ENCODE peak calls at places on chromosomes 6 and 20, in four cellular contexts. B, Y, Z and N are unnamed samples.

GRCh38 chr6:166025149-166025898 is 142.3 kb downstream of the TBXT start:
- DNase-seq in B (no peak), Y (no peak), Z (no peak), N (no peak)

GRCh38 chr6:80142586-80142985 is 36.1 kb downstream of the BCKDHB start:
- DNase-seq in B (no peak), Y (no peak), Z (no peak), N (no peak)

GRCh38 chr6:85436408-85436807 is 13.5 kb upstream of the NT5E start:
- DNase-seq in B (no peak), Y (no peak), Z (no peak), N (no peak)

GRCh38 chr6:71721642-71722041 is 164.7 kb upstream of the RIMS1 start:
- DNase-seq in B (no peak), Y (no peak), Z (no peak), N (no peak)

GRCh38 chr6:4889701-4890100 is 113.5 kb downstream of the CDYL start:
- DNase-seq in B (peak; percentile 99), Y (no peak), Z (no peak), N (no peak)

GRCh38 chr6:139927236-139927635 is 552.8 kb upstream of the CITED2 start:
- DNase-seq in B (peak; percentile 48), Y (no peak), Z (peak; percentile 22), N (no peak)

GRCh38 chr6:53517021-53517420 is 27.9 kb downstream of the GCLC start:
- DNase-seq in B (no peak), Y (no peak), Z (no peak), N (no peak)

GRCh38 chr20:10578607-10579006 is 95.2 kb downstream of the JAG1 start:
- DNase-seq in B (no peak), Y (no peak), Z (peak; percentile 55), N (no peak)

GRCh38 chr20:64044484-64045247 is 4.8 kb downstream of the SOX18 start:
- DNase-seq in B (no peak), Y (no peak), Z (peak; percentile 86), N (no peak)

GRCh38 chr20:17281478-17281877 is 54.6 kb downstream of the PCSK2 start:
- DNase-seq in B (peak; percentile 36), Y (no peak), Z (no peak), N (no peak)

GRCh38 chr6:150208606-150209352 is 65.9 kb downstream of the PPP1R14C start:
- DNase-seq in B (no peak), Y (no peak), Z (no peak), N (no peak)

GRCh38 chr20:14522595-14522994 is 185.2 kb upstream of the FLRT3 start:
- DNase-seq in B (no peak), Y (no peak), Z (no peak), N (no peak)

GRCh38 chr6:13522639-13523038 is 35.2 kb upstream of the GFOD1 start:
- DNase-seq in B (no peak), Y (no peak), Z (peak; percentile 84), N (no peak)

GRCh38 chr6:29368765-29369164 is at the start of gene OR5V1:
- DNase-seq in B (no peak), Y (no peak), Z (no peak), N (no peak)

GRCh38 chr20:32989507-32990283 is 14.5 kb downstream of the SUN5 start:
- DNase-seq in B (no peak), Y (no peak), Z (no peak), N (no peak)

GRCh38 chr6:43869792-43870659 is 100.0 kb downstream of the VEGFA start:
- DNase-seq in B (no peak), Y (no peak), Z (no peak), N (no peak)

GRCh38 chr6:86042214-86042613 is 399.5 kb upstream of the SYNCRIP start:
- DNase-seq in B (no peak), Y (no peak), Z (no peak), N (no peak)

GRCh38 chr6:111687652-111688051 is 82.0 kb upstream of the TRAF3IP2 start:
- DNase-seq in B (no peak), Y (no peak), Z (no peak), N (no peak)

GRCh38 chr6:155132617-155133016 is 131.2 kb upstream of the CLDN20 start:
- DNase-seq in B (no peak), Y (no peak), Z (no peak), N (no peak)

GRCh38 chr20:54668271-54669053 is 193.1 kb downstream of the DOK5 start:
- DNase-seq in B (peak; percentile 37), Y (no peak), Z (peak; percentile 34), N (peak; percentile 28)

GRCh38 chr6:40163924-40164323 is 229.7 kb upstream of the MOCS1 start:
- DNase-seq in B (no peak), Y (no peak), Z (no peak), N (no peak)

GRCh38 chr20:64106981-64107735 is at the start of gene NPBWR2:
- DNase-seq in B (peak; percentile 72), Y (no peak), Z (no peak), N (no peak)

DNA sequence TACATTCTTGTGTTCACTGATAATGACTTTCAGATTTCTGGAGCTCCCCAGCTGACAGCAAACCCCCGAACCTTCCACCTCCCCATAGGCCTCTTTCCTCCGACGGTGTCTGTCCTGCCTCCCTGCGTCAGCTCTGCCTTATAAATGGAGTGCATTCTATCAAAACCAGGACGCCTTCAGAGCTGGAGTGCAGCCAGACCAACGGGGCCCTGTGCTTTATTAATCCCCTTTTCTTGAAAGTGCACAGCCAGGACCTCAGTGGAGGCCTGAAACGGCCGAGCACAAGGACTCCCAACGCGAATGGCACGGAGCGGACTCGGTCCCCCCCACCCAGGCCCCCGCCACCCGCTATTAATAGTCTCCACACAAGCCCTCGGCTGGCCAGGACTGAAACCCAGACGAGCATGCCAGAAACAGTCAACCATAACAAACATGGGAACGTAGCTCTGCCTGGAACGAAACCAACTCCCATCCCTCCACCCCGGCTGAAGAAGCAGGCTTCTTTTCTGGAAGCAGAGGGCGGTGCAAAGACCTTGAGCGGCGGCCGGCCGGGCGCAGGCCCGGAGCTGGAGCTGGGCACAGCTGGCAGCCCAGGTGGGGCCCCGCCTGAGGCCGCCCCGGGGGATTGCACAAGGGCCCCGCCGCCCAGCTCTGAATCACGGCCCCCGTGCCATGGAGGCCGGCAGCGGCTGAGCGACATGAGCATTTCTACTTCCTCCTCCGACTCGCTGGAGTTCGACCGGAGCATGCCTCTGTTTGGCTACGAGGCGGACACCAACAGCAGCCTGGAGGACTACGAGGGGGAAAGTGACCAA is 42.3 kb upstream of the NAA20 start:
- DNase-seq in B (peak; percentile 93), Y (peak; percentile 82), Z (peak; percentile 85), N (peak; percentile 61)
- TF ChIP-seq POLR2A in B (no peak), Y (no peak), Z (no peak), N (no peak)

GRCh38 chr6:2033544-2033943 is 211.9 kb downstream of the GMDS start:
- DNase-seq in B (no peak), Y (no peak), Z (no peak), N (no peak)
- TF ChIP-seq POLR2A in B (no peak), Y (no peak), Z (no peak), N (no peak)

DNA sequence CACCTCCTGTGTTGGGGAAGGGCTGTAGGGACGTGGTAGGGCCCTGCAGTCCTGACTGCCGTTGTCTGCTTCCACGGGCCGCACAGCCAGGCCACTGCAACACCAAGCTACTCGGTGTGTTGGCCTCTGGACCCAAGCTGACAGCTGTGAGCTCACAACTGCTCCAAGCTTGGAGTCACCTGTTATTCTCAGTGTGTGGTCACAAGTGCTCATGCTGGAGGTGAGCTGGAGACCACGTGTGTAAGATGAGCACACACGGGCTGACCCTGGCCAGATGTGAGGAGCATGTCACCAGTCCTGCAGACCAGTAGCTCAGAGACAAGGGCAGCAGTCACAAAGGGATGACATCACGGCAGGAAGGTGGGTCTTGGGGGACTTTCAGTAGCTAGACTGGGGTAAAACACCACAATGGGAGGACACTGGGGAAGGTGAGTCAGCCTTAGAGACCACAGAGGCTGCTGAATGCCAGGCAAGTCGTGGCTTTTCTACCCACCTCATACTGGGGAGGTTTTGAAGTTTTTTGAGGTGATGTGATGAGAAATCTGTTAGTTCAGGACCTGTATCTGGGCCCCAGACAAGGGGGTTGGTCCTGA is 87.3 kb downstream of the FAM120B start:
- DNase-seq in B (no peak), Y (no peak), Z (no peak), N (no peak)
- TF ChIP-seq POLR2A in B (no peak), Y (no peak), Z (no peak), N (no peak)

DNA sequence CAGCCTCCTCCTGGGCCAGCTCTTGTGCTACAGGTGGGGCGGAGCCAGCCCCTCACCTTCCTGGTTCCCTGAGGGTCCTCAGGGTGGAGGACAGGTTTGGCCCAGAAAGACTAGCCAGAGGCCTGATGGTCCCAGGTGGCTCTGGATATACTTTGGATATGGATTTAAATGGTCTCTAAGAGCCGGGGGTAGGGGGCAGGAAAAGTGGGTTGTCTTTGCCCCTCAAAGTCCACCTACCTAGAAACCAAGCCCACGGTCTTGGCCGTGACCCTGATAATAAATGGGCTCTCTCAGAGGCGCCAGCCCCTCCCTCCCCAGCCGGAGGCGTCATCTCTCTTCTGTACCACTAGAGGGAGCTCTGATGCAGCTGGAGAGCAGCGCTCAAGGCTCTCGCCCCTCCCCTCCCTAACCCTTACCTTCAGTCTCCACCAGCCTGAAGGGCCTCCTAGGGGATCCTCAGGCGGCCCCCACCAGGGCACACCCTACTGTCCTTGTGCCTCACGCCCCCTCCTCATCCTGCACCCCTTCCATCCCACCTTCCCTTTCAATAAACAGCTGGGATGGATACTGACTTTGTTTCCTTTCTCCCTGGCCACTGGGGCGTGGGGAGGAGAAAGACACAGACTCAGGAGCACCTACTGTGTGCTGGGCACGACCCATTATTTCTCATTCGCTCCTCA is 7.5 kb downstream of the NRSN2 start:
- DNase-seq in B (peak; percentile 86), Y (peak; percentile 57), Z (peak; percentile 76), N (peak; percentile 65)
- TF ChIP-seq POLR2A in B (no peak), Y (no peak), Z (no peak), N (no peak)

DNA sequence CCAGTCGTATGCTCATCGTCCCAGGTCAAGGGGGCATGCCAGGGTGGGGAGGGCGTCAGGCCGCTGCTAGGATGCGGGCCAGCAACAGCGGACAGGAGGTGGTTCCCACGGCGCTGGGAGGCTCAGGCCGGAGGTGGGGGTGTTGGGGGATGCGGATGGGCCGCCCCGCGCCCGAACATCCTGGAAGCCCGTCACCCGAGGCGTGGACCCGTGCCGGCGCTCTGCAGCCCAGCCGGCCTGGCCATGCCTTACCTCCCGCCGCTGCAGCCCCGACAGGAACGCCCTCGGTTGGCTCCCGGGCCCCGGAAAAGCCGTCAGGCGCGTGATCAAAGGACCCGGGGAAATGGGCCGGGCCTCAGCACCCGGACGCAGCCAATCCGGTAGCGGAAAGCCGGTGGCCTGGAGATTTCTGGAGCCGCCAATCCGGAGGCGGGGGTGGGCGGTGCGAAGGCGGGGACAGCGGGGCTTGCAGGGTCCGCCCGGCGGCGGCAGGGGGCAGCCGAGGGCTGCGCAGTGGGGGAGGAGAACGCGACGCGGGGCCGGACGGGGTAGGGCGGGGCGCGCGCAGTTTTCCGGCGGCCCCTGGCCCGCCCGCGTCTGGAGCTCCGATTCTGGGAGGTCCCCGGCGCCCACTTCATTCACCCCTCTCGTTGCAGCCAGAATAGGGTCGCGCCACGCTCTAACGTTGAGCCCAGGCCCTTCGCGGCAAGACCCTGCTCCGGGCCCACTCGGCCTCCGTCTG is at the start of gene SMIM29:
- DNase-seq in B (peak; percentile 97), Y (peak; percentile 94), Z (peak; percentile 90), N (peak; percentile 99)
- TF ChIP-seq POLR2A in B (peak; percentile 44), Y (peak; percentile 20), Z (peak; percentile 86), N (peak; percentile 80)

GRCh38 chr20:50172347-50173013 is 18.1 kb upstream of the CEBPB start:
- DNase-seq in B (no peak), Y (peak; percentile 61), Z (peak; percentile 75), N (peak; percentile 96)
- TF ChIP-seq POLR2A in B (no peak), Y (peak; percentile 7), Z (peak; percentile 49), N (peak; percentile 87)